ENCODE peak calls at places on chromosomes 13 and 19, in seven cellular contexts. L is AG09309, S is Calu3, Q is PC-3, O is cardiac muscle cell, M is dorsolateral prefrontal cortex, K is adrenal gland. F is an unnamed sample.

GRCh38 chr13:74836628-74837027 is 645.3 kb downstream of the TBC1D4 start:
- DNase-seq in Q (no peak), K (no peak), O (no peak), L (no peak), S (no peak), M (no peak), F (no peak)

GRCh38 chr19:10546817-10547216 is 3.1 kb downstream of the ATG4D start:
- DNase-seq in S (no peak), L (no peak), M (no peak), O (no peak), K (no peak), Q (no peak), F (no peak)

GRCh38 chr13:89846890-89847585 is 1500.4 kb upstream of the MIR17HG start:
- DNase-seq in K (no peak), Q (peak), O (peak), S (no peak), L (no peak), M (no peak), F (no peak)

GRCh38 chr19:53912653-53913052 is 3.6 kb downstream of the CACNG7 start:
- DNase-seq in K (no peak), S (no peak), Q (no peak), L (no peak), M (no peak), O (no peak), F (no peak)

GRCh38 chr19:5154129-5154798 is 185.4 kb downstream of the KDM4B start:
- DNase-seq in K (no peak), M (no peak), Q (peak), S (peak), O (peak), L (no peak), F (peak)

GRCh38 chr13:95212962-95213850 is 88.0 kb downstream of the ABCC4 start:
- DNase-seq in Q (peak), K (no peak), L (no peak), S (no peak), O (no peak), M (no peak), F (no peak)

GRCh38 chr13:110418944-110419343 is 111.9 kb downstream of the COL4A2 start:
- DNase-seq in S (peak), K (peak), M (no peak), O (no peak), Q (no peak), L (no peak), F (no peak)

GRCh38 chr13:33872005-33872351 is 54.0 kb downstream of the RFC3 start:
- DNase-seq in O (peak), M (no peak), L (no peak), Q (no peak), K (peak), S (no peak), F (no peak)

GRCh38 chr19:38385804-38386257 is 2.0 kb downstream of the GGN start:
- DNase-seq in M (no peak), K (no peak), Q (no peak), O (no peak), L (no peak), S (no peak), F (no peak)

GRCh38 chr19:39402417-39403297 is 4.0 kb upstream of the ZFP36 start:
- DNase-seq in S (peak), K (peak), Q (peak), M (peak), O (peak), L (peak), F (no peak)
- TF ChIP-seq CTCF in S (no peak), K (no peak), Q (no peak), M (no peak), O (no peak), L (no peak), F (no peak)

DNA sequence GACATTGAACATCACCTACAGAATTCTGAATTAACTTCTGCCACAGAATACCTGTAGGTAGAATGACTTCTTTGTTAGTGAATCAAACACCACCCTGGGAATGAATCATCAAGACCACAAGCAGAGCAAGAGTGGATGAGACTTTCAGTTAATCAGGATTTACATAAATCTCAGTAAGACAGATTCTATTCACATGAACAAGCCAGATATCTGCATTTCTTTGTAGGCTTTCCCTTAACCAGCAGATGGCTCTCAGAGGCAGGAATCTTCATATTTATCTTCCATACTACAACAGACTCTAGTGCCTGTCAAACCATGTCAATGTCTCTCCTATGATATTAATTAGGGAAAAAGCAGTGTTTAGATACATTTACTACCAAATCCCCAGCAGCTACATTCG is 412.1 kb downstream of the KLF12 start:
- DNase-seq in K (no peak), Q (peak), M (no peak), L (peak), O (peak), S (no peak), F (no peak)
- TF ChIP-seq CTCF in K (no peak), Q (peak), M (no peak), L (peak), O (peak), S (no peak), F (peak)

GRCh38 chr13:53045110-53045509 is 16.5 kb downstream of the OLFM4 start:
- DNase-seq in Q (no peak), M (no peak), L (no peak), S (no peak), O (no peak), K (no peak), F (no peak)
- TF ChIP-seq CTCF in Q (no peak), M (no peak), L (no peak), S (no peak), O (no peak), K (no peak), F (no peak)

DNA sequence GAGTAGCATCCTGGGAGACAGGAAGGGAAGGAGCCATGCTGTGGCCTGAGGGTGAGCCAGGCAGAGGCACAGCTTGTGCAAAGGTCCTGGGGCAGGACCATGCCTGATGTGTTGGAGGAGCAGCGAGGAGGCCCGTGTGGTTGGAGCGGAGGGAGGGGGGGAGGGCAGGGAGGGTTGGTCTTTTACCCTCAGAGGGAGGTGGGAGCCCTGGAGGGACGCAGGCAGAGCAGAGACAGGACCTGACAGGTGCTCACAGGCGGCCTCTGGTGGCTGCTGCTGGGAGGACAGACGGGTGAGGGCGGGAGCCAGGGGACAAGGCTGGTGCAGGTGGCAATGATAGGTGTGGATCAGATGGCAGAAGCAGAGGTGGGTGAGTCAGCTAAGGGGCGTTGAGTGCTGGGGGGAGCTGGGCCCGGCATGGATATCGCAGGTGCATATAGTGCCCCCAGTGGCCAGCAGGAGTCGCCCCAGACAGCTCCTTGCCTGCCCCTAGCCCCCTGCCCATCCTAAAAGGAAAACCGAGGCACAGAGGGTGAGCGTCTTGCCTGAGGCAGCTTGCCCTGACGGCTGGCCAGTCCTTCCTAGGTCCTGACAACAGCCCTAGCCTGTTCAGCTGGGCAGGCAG is 9.8 kb upstream of the GNA15 start:
- DNase-seq in L (no peak), M (no peak), O (peak), Q (peak), K (peak), S (peak), F (peak)
- TF ChIP-seq CTCF in L (peak), M (peak), O (peak), Q (peak), K (peak), S (peak), F (peak)

F was measured in chondrocyte.